ENCODE peak calls at places on chromosomes 11 and 22, in eight cellular contexts. L, I, T, P, G, B, W and O are unnamed samples.

GRCh38 chr11:21630934-21631478 is 561.9 kb upstream of the ANO5 start:
- DNase-seq in L (no peak), I (no peak), T (no peak), P (no peak), G (no peak), B (no peak), W (no peak), O (no peak)

GRCh38 chr22:19464975-19465374 is 14.0 kb downstream of the UFD1 start:
- DNase-seq in L (no peak), I (no peak), T (no peak), P (no peak), G (no peak), B (no peak), W (no peak), O (no peak)

GRCh38 chr11:11909727-11910126 is 68.0 kb downstream of the USP47 start:
- DNase-seq in L (no peak), I (no peak), T (no peak), P (no peak), G (peak), B (no peak), W (no peak), O (no peak)

GRCh38 chr11:11717064-11717725 is 95.4 kb upstream of the GALNT18 start:
- DNase-seq in L (no peak), I (no peak), T (no peak), P (no peak), G (no peak), B (no peak), W (no peak), O (no peak)

GRCh38 chr22:22942511-22943329 is 55.1 kb downstream of the IGLL5 start:
- DNase-seq in L (peak), I (peak), T (peak), P (peak), G (peak), B (peak), W (no peak), O (peak)

GRCh38 chr22:23751441-23751996 is 607 bp upstream of the ZNF70 start:
- DNase-seq in L (no peak), I (no peak), T (peak), P (no peak), G (peak), B (no peak), W (no peak), O (no peak)

GRCh38 chr11:126277322-126277721 is 5.6 kb upstream of the TIRAP start:
- DNase-seq in L (no peak), I (no peak), T (no peak), P (no peak), G (no peak), B (no peak), W (no peak), O (no peak)

GRCh38 chr22:20430641-20431519 is 6.7 kb downstream of the SCARF2 start:
- DNase-seq in L (no peak), I (no peak), T (peak), P (peak), G (peak), B (peak), W (no peak), O (no peak)

GRCh38 chr11:34601085-34601444 is 19.8 kb upstream of the EHF start:
- DNase-seq in L (no peak), I (no peak), T (no peak), P (no peak), G (peak), B (no peak), W (no peak), O (no peak)

GRCh38 chr22:43726296-43726695 is 85.8 kb downstream of the EFCAB6 start:
- DNase-seq in L (no peak), I (no peak), T (no peak), P (no peak), G (peak), B (no peak), W (no peak), O (no peak)

GRCh38 chr11:29564501-29564900 is 452.3 kb downstream of the KCNA4 start:
- DNase-seq in L (no peak), I (no peak), T (no peak), P (no peak), G (no peak), B (no peak), W (no peak), O (no peak)

GRCh38 chr11:14500181-14500651 is 605 bp upstream of the COPB1 start:
- DNase-seq in L (peak), I (peak), T (peak), P (peak), G (peak), B (peak), W (peak), O (no peak)

GRCh38 chr11:109939176-109939810 is 153.9 kb upstream of the ZC3H12C start:
- DNase-seq in L (peak), I (peak), T (peak), P (no peak), G (peak), B (peak), W (peak), O (peak)

GRCh38 chr11:45374632-45375031 is 88.5 kb upstream of the SYT13 start:
- DNase-seq in L (no peak), I (no peak), T (no peak), P (no peak), G (no peak), B (peak), W (no peak), O (no peak)

GRCh38 chr11:721913-722811 is 16.1 kb downstream of the EPS8L2 start:
- DNase-seq in L (no peak), I (peak), T (peak), P (peak), G (no peak), B (no peak), W (no peak), O (no peak)

GRCh38 chr11:122100222-122101080 is 15.6 kb downstream of the BLID start:
- DNase-seq in L (no peak), I (no peak), T (peak), P (no peak), G (peak), B (no peak), W (peak), O (no peak)

GRCh38 chr11:13663631-13664071 is 4.8 kb upstream of the FAR1 start:
- DNase-seq in L (no peak), I (no peak), T (no peak), P (no peak), G (peak), B (no peak), W (no peak), O (no peak)

GRCh38 chr22:19747574-19747973 is 13.0 kb upstream of the TBX1 start:
- DNase-seq in L (no peak), I (no peak), T (no peak), P (no peak), G (no peak), B (no peak), W (no peak), O (no peak)

GRCh38 chr22:21707677-21708076 is 27.9 kb downstream of the YPEL1 start:
- DNase-seq in L (no peak), I (no peak), T (peak), P (no peak), G (peak), B (no peak), W (no peak), O (no peak)

GRCh38 chr11:116640641-116641402 is 132.0 kb downstream of the BUD13 start:
- DNase-seq in L (no peak), I (no peak), T (no peak), P (no peak), G (no peak), B (no peak), W (no peak), O (no peak)

GRCh38 chr22:45952151-45952550 is 24.8 kb downstream of the WNT7B start:
- DNase-seq in L (no peak), I (no peak), T (no peak), P (no peak), G (no peak), B (no peak), W (no peak), O (no peak)

GRCh38 chr11:2150206-2150847 is 10.7 kb downstream of the INS start:
- DNase-seq in L (no peak), I (no peak), T (peak), P (no peak), G (peak), B (peak), W (peak), O (no peak)

GRCh38 chr22:30870451-30871345 is 97.9 kb downstream of the MORC2 start:
- DNase-seq in L (no peak), I (no peak), T (no peak), P (no peak), G (no peak), B (no peak), W (no peak), O (no peak)